ENCODE peak calls at places on chromosomes 1 and 21, in six cellular contexts. N is bronchial epithelial cell, F is colonic mucosa, W is breast epithelium, K is heart left ventricle, B is pancreas. G is an unnamed sample.
A peak's percentile ranks its signal among the peaks of the same experiment; 100 is the strongest.

GRCh38 chr1:117120774-117121588 is 568 bp downstream of the TRIM45 start:
- DNase-seq in W (peak; percentile 27), N (no peak), K (no peak), F (peak; percentile 17), B (no peak), G (no peak)

GRCh38 chr21:34807146-34807880 is 138.5 kb downstream of the CLIC6 start:
- DNase-seq in B (no peak), F (no peak), K (no peak), N (peak; percentile 99), W (no peak), G (peak; percentile 82)

GRCh38 chr1:162279099-162279498 is 97.6 kb downstream of the SPATA46 start:
- DNase-seq in W (no peak), N (no peak), F (no peak), K (peak; percentile 77), B (no peak), G (no peak)

GRCh38 chr1:54569339-54569738 is 21.3 kb downstream of the ACOT11 start:
- DNase-seq in K (peak; percentile 48), F (no peak), N (no peak), W (no peak), B (no peak), G (no peak)

GRCh38 chr1:54017979-54018378 is at the start of gene LDLRAD1:
- DNase-seq in K (no peak), F (peak; percentile 38), W (no peak), N (no peak), B (no peak), G (no peak)

GRCh38 chr1:209767706-209768105 is 11.9 kb downstream of the TRAF3IP3 start:
- DNase-seq in K (no peak), B (no peak), F (no peak), N (no peak), W (no peak), G (no peak)

GRCh38 chr1:106621853-106622252 is 434.6 kb upstream of the PRMT6 start:
- DNase-seq in K (no peak), B (no peak), F (no peak), N (no peak), W (no peak), G (no peak)

GRCh38 chr21:33434770-33435360 is 31.7 kb downstream of the IFNGR2 start:
- DNase-seq in B (no peak), W (no peak), F (no peak), K (no peak), N (peak; percentile 97), G (peak; percentile 79)

GRCh38 chr1:83905315-83905907 is 93.5 kb downstream of the TTLL7 start:
- DNase-seq in W (no peak), F (peak; percentile 18), B (no peak), K (no peak), N (peak; percentile 26), G (no peak)

GRCh38 chr1:37945743-37946702 is 830 bp downstream of the INPP5B start:
- DNase-seq in N (no peak), K (peak; percentile 74), W (peak; percentile 42), F (peak; percentile 60), B (no peak), G (peak; percentile 69)

GRCh38 chr1:28241633-28242241 is 5.8 kb downstream of the ATP5IF1 start:
- DNase-seq in W (no peak), N (peak; percentile 95), B (no peak), F (no peak), K (no peak), G (no peak)

GRCh38 chr21:35239811-35240219 is 190.7 kb upstream of the RUNX1 start:
- DNase-seq in N (no peak), B (no peak), W (no peak), F (no peak), K (peak; percentile 34), G (no peak)

GRCh38 chr1:64828829-64829228 is 84.0 kb downstream of the RAVER2 start:
- DNase-seq in W (no peak), K (no peak), F (no peak), N (no peak), B (no peak), G (no peak)

GRCh38 chr1:169550294-169550693 is 36.0 kb downstream of the F5 start:
- DNase-seq in B (no peak), W (no peak), N (peak; percentile 62), F (no peak), K (no peak), G (no peak)

GRCh38 chr1:207064546-207064945 is 11.5 kb downstream of the PFKFB2 start:
- DNase-seq in K (peak; percentile 56), F (no peak), W (no peak), N (no peak), B (no peak), G (no peak)

GRCh38 chr1:91831132-91831930 is 54.6 kb downstream of the TGFBR3 start:
- DNase-seq in B (no peak), F (peak; percentile 72), N (no peak), W (no peak), K (no peak), G (peak; percentile 36)

GRCh38 chr1:99590578-99591209 is 55.2 kb upstream of the PALMD start:
- DNase-seq in N (peak; percentile 91), F (no peak), W (no peak), K (peak; percentile 61), B (no peak), G (peak; percentile 90)

GRCh38 chr21:27674037-27674436 is 707.1 kb upstream of the ADAMTS5 start:
- DNase-seq in B (no peak), K (no peak), W (no peak), F (no peak), N (peak; percentile 66), G (peak; percentile 76)

GRCh38 chr1:5345556-5345955 is 646.7 kb downstream of the NPHP4 start:
- DNase-seq in W (no peak), N (no peak), K (no peak), B (no peak), F (no peak), G (no peak)

GRCh38 chr1:183568176-183569041 is 21.9 kb downstream of the NCF2 start:
- DNase-seq in B (no peak), N (peak; percentile 25), W (no peak), K (peak; percentile 65), F (no peak), G (no peak)

GRCh38 chr1:165666152-165666551 is 32.2 kb downstream of the ALDH9A1 start:
- DNase-seq in F (no peak), B (no peak), N (peak; percentile 20), K (no peak), W (no peak), G (peak; percentile 29)

GRCh38 chr1:205670143-205670431 is 10.2 kb downstream of the SLC45A3 start:
- DNase-seq in B (no peak), F (no peak), N (no peak), K (no peak), W (no peak), G (no peak)

GRCh38 chr1:205668951-205669340 is 11.4 kb downstream of the SLC45A3 start:
- DNase-seq in W (no peak), B (peak; percentile 35), N (no peak), F (peak; percentile 38), K (no peak), G (no peak)

GRCh38 chr1:205670611-205671430 is 9.5 kb downstream of the SLC45A3 start:
- DNase-seq in F (no peak), K (no peak), W (no peak), B (peak; percentile 44), N (no peak), G (no peak)

GRCh38 chr1:205667909-205668643 is 12.2 kb downstream of the SLC45A3 start:
- DNase-seq in N (peak; percentile 13), B (peak; percentile 27), K (no peak), F (peak; percentile 75), W (peak; percentile 63), G (no peak)

DNA sequence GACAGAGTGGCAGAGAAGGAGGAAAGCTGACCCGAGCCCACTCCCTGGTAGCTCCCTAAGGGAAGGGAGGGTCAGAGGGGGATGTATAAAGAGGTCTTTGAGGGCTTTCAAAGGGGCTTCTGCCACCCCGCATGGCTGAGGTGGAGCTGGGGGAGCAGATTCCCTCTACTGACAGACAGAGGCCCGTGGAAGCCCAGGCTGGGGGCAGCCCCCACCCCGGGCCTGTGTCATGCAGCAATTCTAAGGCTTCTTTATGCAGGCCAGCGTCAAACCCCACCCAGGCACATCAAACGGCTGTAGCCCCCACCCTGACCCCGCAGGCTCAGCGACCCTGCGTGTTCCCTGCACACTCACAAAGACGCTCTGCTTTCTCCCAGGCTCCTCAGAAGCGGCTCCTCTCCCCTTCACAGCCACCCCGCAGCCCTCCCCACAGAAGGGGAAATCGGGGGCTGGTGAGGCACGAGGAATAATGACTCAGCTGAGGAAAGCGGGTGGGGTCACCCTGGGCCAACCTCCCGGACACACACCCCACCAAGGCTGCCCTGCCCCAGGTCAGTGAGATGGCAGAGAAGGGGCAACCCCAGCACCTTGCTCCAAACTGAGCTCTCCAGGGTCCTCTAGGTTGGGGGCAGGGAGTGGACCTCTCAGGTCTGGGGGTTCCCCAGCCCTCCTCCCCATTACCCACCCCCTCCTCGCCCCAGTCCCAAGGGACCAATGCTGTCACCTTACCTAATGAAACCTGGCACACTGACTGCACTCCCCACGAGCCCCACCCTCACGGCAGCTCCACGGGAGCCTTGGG is 10.8 kb downstream of the SLC45A3 start:
- DNase-seq in B (peak; percentile 48), N (no peak), W (no peak), F (peak; percentile 45), K (no peak), G (no peak)
- H3K4me3 ChIP-seq in B (no peak overlapping the region), N (no peak overlapping the region), W (no peak overlapping the region), F (no peak overlapping the region), K (no peak overlapping the region), G (no peak overlapping the region)

GRCh38 chr1:42736152-42736551 is 3.9 kb downstream of the CLDN19 start:
- DNase-seq in F (peak; percentile 73), K (no peak), B (peak; percentile 53), W (no peak), N (peak; percentile 51), G (no peak)

GRCh38 chr1:42737986-42738677 is 1.9 kb downstream of the CLDN19 start:
- DNase-seq in K (no peak), N (no peak), F (no peak), B (peak; percentile 72), W (no peak), G (no peak)

GRCh38 chr1:42735477-42736105 is 4.4 kb downstream of the CLDN19 start:
- DNase-seq in W (no peak), B (no peak), K (no peak), N (peak; percentile 82), F (no peak), G (no peak)

GRCh38 chr1:42737257-42737656 is 2.8 kb downstream of the CLDN19 start:
- DNase-seq in F (peak; percentile 74), B (peak; percentile 87), W (peak; percentile 34), N (peak; percentile 59), K (no peak), G (no peak)

GRCh38 chr1:42736571-42737200 is 3.4 kb downstream of the CLDN19 start:
- DNase-seq in B (no peak), W (no peak), F (no peak), K (no peak), N (no peak), G (no peak)
- TF ChIP-seq CTCF in B (no peak), W (no peak), F (no peak), K (no peak), N (no peak), G (no peak)

GRCh38 chr1:167628754-167629515 is 1.1 kb upstream of the RCSD1 start:
- DNase-seq in N (no peak), B (no peak), K (no peak), F (no peak), W (no peak), G (no peak)
- H3K4me3 ChIP-seq in N (no peak overlapping the region), B (no peak overlapping the region), K (peak overlapping the region; percentile 68), F (no peak overlapping the region), W (no peak overlapping the region), G (no peak overlapping the region)

DNA sequence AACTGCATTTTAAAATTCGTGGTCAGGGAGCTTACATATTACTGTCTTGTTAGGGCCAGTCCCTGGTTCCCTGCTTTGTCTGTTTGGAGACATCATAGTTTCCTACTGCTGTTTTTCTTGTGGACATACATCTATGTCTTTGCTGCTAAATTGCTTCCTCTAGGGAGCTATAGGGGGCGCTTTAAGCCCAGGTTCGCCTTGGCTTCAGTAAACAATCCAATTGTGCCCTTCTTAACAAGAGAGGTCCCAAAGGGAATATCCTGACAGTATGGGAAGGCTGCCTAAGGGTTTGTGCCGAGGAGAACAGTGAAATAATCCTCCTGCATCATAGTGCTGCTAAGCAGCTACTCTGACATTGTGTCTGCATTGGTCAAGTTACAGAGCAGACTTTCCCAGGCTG is 112.5 kb downstream of the USH2A start:
- DNase-seq in B (no peak), N (peak; percentile 50), F (peak; percentile 20), K (no peak), W (no peak), G (no peak)
- TF ChIP-seq CTCF in B (peak; percentile 16), N (peak; percentile 75), F (peak; percentile 12), K (peak; percentile 51), W (no peak), G (peak; percentile 47)